ENCODE peak calls at places on chromosomes 5 and 9, in six cellular contexts. K, X, U, V, P and Q are unnamed samples.

GRCh38 chr9:92141144-92142129 is 26.2 kb upstream of the SPTLC1 start:
- DNase-seq in V (no peak), X (no peak), K (no peak), U (no peak), P (no peak), Q (no peak)

GRCh38 chr9:70091103-70091502 is 47.5 kb downstream of the MAMDC2 start:
- DNase-seq in K (no peak), V (no peak), P (no peak), X (no peak), U (no peak), Q (no peak)

GRCh38 chr9:106892632-106893031 is 29.7 kb downstream of the ZNF462 start:
- DNase-seq in X (no peak), U (no peak), V (peak), K (no peak), P (peak), Q (no peak)

GRCh38 chr5:99032234-99033013 is 103.6 kb upstream of the CHD1 start:
- DNase-seq in V (no peak), K (peak), X (peak), U (peak), P (peak), Q (peak)

GRCh38 chr5:60972225-60972624 is 27.2 kb downstream of the NDUFAF2 start:
- DNase-seq in U (no peak), V (no peak), X (no peak), K (no peak), P (no peak), Q (no peak)

GRCh38 chr9:73042155-73042554 is 89.3 kb upstream of the ALDH1A1 start:
- DNase-seq in V (no peak), U (no peak), P (no peak), K (no peak), X (no peak), Q (no peak)

GRCh38 chr9:73151653-73152382 is at the start of gene ANXA1:
- DNase-seq in K (no peak), X (no peak), U (peak), V (no peak), P (no peak), Q (no peak)

GRCh38 chr9:91583996-91584395 is 160.4 kb upstream of the NFIL3 start:
- DNase-seq in V (no peak), K (no peak), U (no peak), P (no peak), X (no peak), Q (no peak)

GRCh38 chr9:107630141-107630540 is 140.6 kb upstream of the KLF4 start:
- DNase-seq in K (no peak), X (no peak), P (no peak), V (no peak), U (no peak), Q (no peak)

GRCh38 chr5:156394642-156395393 is 67.9 kb downstream of the SGCD start:
- DNase-seq in X (no peak), U (no peak), P (no peak), K (no peak), V (no peak), Q (peak)

GRCh38 chr9:88803551-88804288 is 187.5 kb upstream of the S1PR3 start:
- DNase-seq in X (no peak), K (no peak), U (no peak), P (no peak), V (peak), Q (no peak)

GRCh38 chr5:32100230-32100629 is 73.9 kb downstream of the GOLPH3 start:
- DNase-seq in P (no peak), X (no peak), V (no peak), K (no peak), U (no peak), Q (no peak)

GRCh38 chr5:130710596-130710995 is 454.5 kb downstream of the HINT1 start:
- DNase-seq in X (no peak), P (no peak), U (no peak), V (no peak), K (no peak), Q (no peak)

GRCh38 chr5:159343295-159344094 is 13.2 kb upstream of the IL12B start:
- DNase-seq in K (no peak), U (no peak), V (no peak), X (no peak), P (no peak), Q (no peak)

GRCh38 chr5:146548781-146549449 is 32.9 kb upstream of the GPR151 start:
- DNase-seq in V (no peak), K (no peak), P (no peak), U (no peak), X (no peak), Q (no peak)

GRCh38 chr5:71892641-71893340 is 173.7 kb downstream of the CARTPT start:
- DNase-seq in K (no peak), X (no peak), P (no peak), U (no peak), V (no peak), Q (no peak)

GRCh38 chr5:178206166-178207101 is 2.1 kb downstream of the HNRNPAB start:
- DNase-seq in P (peak), V (peak), U (no peak), X (no peak), K (no peak), Q (no peak)

GRCh38 chr9:90956026-90956810 is 154.6 kb downstream of the SYK start:
- DNase-seq in V (no peak), U (no peak), X (no peak), P (no peak), K (no peak), Q (no peak)

GRCh38 chr5:43000198-43000840 is 39.8 kb downstream of the ANXA2R start:
- DNase-seq in V (no peak), K (no peak), X (no peak), U (no peak), P (no peak), Q (no peak)
- H3K4me3 ChIP-seq in V (peak), K (no peak), X (no peak), U (no peak), P (peak), Q (peak)

GRCh38 chr9:137457406-137458193 is 1.5 kb downstream of the NSMF start:
- DNase-seq in U (no peak), X (no peak), V (no peak), K (no peak), P (peak), Q (no peak)
- H3K4me3 ChIP-seq in U (peak), X (peak), V (peak), K (peak), P (no peak), Q (peak)

DNA sequence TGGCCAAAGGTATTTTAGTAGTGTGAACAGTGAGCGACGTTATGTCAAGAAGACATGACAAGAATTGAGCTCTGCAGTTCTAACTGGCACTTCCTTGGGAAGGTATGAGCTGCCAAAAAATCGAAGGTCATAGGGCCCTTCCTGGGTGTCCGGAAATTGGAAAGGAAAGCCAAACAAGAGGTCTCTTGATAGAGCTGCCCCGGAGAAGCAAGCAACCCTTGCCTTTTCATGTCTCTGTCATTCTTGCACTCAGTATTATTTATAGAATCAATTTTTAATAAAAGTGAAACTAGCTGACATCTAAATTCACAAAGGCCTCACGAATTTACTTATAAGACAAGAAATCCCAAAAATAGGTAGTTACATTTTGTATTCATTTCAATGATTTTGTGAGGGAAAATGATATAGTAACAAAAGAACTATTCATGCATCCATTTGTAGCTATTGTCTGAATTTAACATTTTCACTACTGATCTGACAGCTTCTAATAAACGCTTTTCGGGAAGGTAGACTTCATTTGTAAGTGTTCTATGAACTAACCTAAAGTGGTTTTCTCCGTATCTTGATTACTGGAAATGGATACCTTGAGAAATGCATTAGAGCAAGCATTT is 113.8 kb upstream of the VCAN start:
- DNase-seq in P (no peak), U (no peak), X (no peak), V (no peak), K (no peak), Q (no peak)
- H3K4me3 ChIP-seq in P (no peak), U (no peak), X (no peak), V (no peak), K (no peak), Q (no peak)

GRCh38 chr9:117343416-117343815 is 71.4 kb downstream of the ASTN2 start:
- DNase-seq in P (no peak), U (no peak), V (no peak), X (no peak), K (no peak), Q (no peak)

GRCh38 chr9:117340422-117340821 is 74.4 kb downstream of the ASTN2 start:
- DNase-seq in K (no peak), X (no peak), U (no peak), V (no peak), P (no peak), Q (no peak)

GRCh38 chr9:117344892-117345660 is 69.8 kb downstream of the ASTN2 start:
- DNase-seq in U (no peak), V (no peak), K (no peak), P (no peak), X (no peak), Q (no peak)

GRCh38 chr9:117335797-117336435 is 78.9 kb downstream of the ASTN2 start:
- DNase-seq in U (no peak), X (no peak), P (no peak), V (no peak), K (no peak), Q (no peak)

GRCh38 chr9:117341161-117341560 is 73.7 kb downstream of the ASTN2 start:
- DNase-seq in P (no peak), X (no peak), U (no peak), V (no peak), K (no peak), Q (no peak)
- H3K4me3 ChIP-seq in P (no peak), X (no peak), U (no peak), V (no peak), K (no peak), Q (no peak)

GRCh38 chr5:141388661-141389060 is 1.2 kb downstream of the PCDHGB4 start:
- DNase-seq in U (no peak), X (no peak), V (no peak), K (no peak), P (no peak), Q (no peak)
- H3K4me3 ChIP-seq in U (no peak), X (no peak), V (peak), K (no peak), P (no peak), Q (no peak)

GRCh38 chr9:35500130-35500748 is 10.3 kb downstream of the RUSC2 start:
- DNase-seq in X (no peak), V (no peak), P (no peak), K (no peak), U (no peak), Q (no peak)

GRCh38 chr9:35490910-35491465 is 1.1 kb downstream of the RUSC2 start:
- DNase-seq in U (no peak), K (no peak), V (no peak), X (no peak), P (no peak), Q (no peak)

GRCh38 chr9:35499701-35500030 is 9.8 kb downstream of the RUSC2 start:
- DNase-seq in U (no peak), P (no peak), X (no peak), K (no peak), V (no peak), Q (no peak)

GRCh38 chr9:35499029-35499700 is 9.3 kb downstream of the RUSC2 start:
- DNase-seq in X (no peak), V (no peak), K (no peak), U (no peak), P (no peak), Q (no peak)

DNA sequence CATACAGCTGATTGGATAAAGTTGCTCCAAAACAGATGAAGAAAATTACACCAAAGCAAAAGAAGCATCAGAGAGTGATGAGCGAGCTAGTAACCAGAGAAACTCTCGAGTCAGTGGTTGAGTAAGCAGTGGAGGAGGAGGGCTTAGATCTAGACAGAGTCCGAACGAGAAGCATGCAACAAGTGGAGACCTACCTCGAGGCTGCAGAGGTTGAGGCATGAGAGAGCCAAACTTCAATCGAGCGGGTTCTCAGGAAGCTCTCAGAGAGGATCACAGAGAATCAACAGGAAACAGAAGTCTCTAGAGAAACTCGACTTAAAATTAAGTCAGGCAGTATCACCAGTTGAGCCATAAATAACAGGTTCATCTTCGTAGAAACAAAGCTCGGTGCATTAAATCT is 6.1 kb downstream of the RUSC2 start:
- DNase-seq in P (no peak), V (no peak), K (no peak), U (no peak), X (no peak), Q (no peak)
- H3K4me3 ChIP-seq in P (no peak), V (no peak), K (no peak), U (no peak), X (no peak), Q (no peak)

DNA sequence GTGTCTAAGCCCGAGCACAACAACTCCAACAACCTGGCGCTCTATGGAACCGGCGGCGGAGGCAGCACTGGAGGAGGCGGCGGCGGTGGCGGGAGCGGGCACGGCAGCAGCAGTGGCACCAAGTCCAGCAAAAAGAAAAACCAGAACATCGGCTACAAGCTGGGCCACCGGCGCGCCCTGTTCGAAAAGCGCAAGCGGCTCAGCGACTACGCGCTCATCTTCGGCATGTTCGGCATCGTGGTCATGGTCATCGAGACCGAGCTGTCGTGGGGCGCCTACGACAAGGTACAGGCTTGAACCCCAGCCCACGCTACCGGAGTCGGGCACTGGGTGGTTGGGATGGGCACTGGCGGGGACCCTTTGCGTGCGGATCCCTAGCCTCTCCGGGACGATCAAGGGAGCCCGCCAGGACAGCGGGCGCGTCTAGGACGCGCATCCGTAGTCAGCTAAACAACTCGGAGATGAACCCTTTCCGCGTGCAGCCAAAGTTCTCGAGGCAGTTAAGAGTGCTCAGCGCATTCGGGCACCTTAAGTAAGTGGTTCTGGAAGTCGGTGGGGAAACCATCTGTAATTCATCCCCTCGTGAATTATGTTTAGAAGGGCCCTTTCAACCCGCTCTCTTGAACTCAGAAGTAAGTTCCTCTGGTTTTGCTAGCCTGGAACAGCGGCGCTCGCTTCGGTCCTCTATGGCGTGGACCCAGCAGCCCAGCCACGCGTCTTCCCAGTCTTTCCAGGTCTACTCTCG is 1.3 kb downstream of the KCNN2 start:
- DNase-seq in K (no peak), X (no peak), P (no peak), U (no peak), V (no peak), Q (no peak)
- H3K4me3 ChIP-seq in K (no peak), X (no peak), P (peak), U (peak), V (peak), Q (peak)

GRCh38 chr9:124697326-124698200 is 73.5 kb downstream of the NR6A1 start:
- DNase-seq in K (no peak), V (no peak), X (no peak), P (no peak), U (no peak), Q (no peak)

GRCh38 chr9:124694394-124695279 is 76.5 kb downstream of the NR6A1 start:
- DNase-seq in P (no peak), K (no peak), U (no peak), V (no peak), X (no peak), Q (no peak)

GRCh38 chr9:124693403-124693802 is 77.7 kb downstream of the NR6A1 start:
- DNase-seq in X (no peak), K (no peak), U (no peak), V (no peak), P (no peak), Q (no peak)

GRCh38 chr9:124696101-124696500 is 75.0 kb downstream of the NR6A1 start:
- DNase-seq in P (no peak), U (no peak), X (no peak), K (no peak), V (no peak), Q (no peak)

GRCh38 chr9:124695280-124695890 is 75.7 kb downstream of the NR6A1 start:
- DNase-seq in V (no peak), U (no peak), K (no peak), X (no peak), P (no peak), Q (no peak)
- H3K4me3 ChIP-seq in V (no peak), U (no peak), K (no peak), X (no peak), P (no peak), Q (no peak)

GRCh38 chr9:114908796-114909448 is 21.5 kb downstream of the TNFSF8 start:
- DNase-seq in P (no peak), X (no peak), U (no peak), K (no peak), V (no peak), Q (no peak)
- H3K4me3 ChIP-seq in P (no peak), X (no peak), U (no peak), K (peak), V (no peak), Q (no peak)